ENCODE peak calls at places on chromosomes 7 and 10, in six cellular contexts. H, L, W, J, C and G are unnamed samples.

GRCh38 chr7:24717247-24717622 is 40.0 kb downstream of the GSDME start:
- DNase-seq in H (no peak), W (no peak), J (no peak), L (no peak), C (no peak), G (no peak)

GRCh38 chr10:101580486-101581399 is 7.3 kb downstream of the POLL start:
- DNase-seq in W (no peak), H (no peak), L (no peak), C (no peak), J (no peak), G (no peak)

GRCh38 chr7:92833766-92834605 is 2.4 kb downstream of the CDK6 start:
- DNase-seq in L (peak), W (peak), H (peak), J (peak), C (peak), G (peak)

GRCh38 chr10:100655760-100656421 is 89.5 kb upstream of the PAX2 start:
- DNase-seq in W (no peak), J (no peak), C (no peak), L (no peak), H (no peak), G (no peak)

GRCh38 chr7:133709036-133709880 is 417.9 kb upstream of the LRGUK start:
- DNase-seq in C (no peak), J (no peak), W (no peak), H (no peak), L (no peak), G (no peak)

GRCh38 chr10:27741173-27742091 is 4.2 kb downstream of the MKX start:
- DNase-seq in J (peak), W (no peak), L (no peak), C (no peak), H (no peak), G (peak)

GRCh38 chr10:94412439-94412838 is 10.1 kb downstream of the TBC1D12 start:
- DNase-seq in L (no peak), H (no peak), C (no peak), J (no peak), W (no peak), G (no peak)

GRCh38 chr7:102066476-102066875 is 220.2 kb upstream of the SH2B2 start:
- DNase-seq in W (no peak), L (no peak), H (no peak), C (no peak), J (no peak), G (no peak)

GRCh38 chr7:146736446-146737190 is 620.0 kb downstream of the CNTNAP2 start:
- DNase-seq in H (no peak), W (no peak), L (no peak), J (no peak), C (no peak), G (no peak)

GRCh38 chr7:74094224-74095095 is 10.9 kb downstream of the LIMK1 start:
- DNase-seq in H (peak), W (peak), J (peak), C (peak), L (peak), G (peak)

GRCh38 chr7:73688288-73688687 is 4.9 kb downstream of the BUD23 start:
- DNase-seq in L (no peak), W (no peak), C (no peak), J (no peak), H (no peak), G (no peak)

GRCh38 chr10:24912214-24912613 is 40.2 kb downstream of the PRTFDC1 start:
- DNase-seq in W (no peak), J (no peak), C (peak), L (no peak), H (no peak), G (no peak)

GRCh38 chr10:794382-794956 is 105.0 kb upstream of the DIP2C start:
- DNase-seq in J (no peak), L (no peak), H (no peak), W (no peak), C (no peak), G (no peak)
- TF ChIP-seq CTCF in J (peak), L (peak), H (no peak), W (no peak), C (peak), G (no peak)

GRCh38 chr10:115902596-115902995 is 370.4 kb downstream of the GFRA1 start:
- DNase-seq in C (no peak), J (no peak), L (no peak), H (no peak), W (no peak), G (no peak)
- TF ChIP-seq CTCF in C (no peak), J (no peak), L (no peak), H (no peak), W (no peak), G (no peak)

GRCh38 chr10:122149138-122149606 is 121.9 kb upstream of the BTBD16 start:
- DNase-seq in J (peak), H (no peak), W (no peak), C (no peak), L (no peak), G (peak)

GRCh38 chr10:122151121-122151694 is 119.9 kb upstream of the BTBD16 start:
- DNase-seq in J (no peak), H (no peak), W (no peak), C (no peak), L (no peak), G (no peak)

GRCh38 chr10:122152544-122152943 is 118.6 kb upstream of the BTBD16 start:
- DNase-seq in L (peak), H (no peak), J (peak), C (no peak), W (no peak), G (no peak)

GRCh38 chr10:122147731-122148130 is 123.4 kb upstream of the BTBD16 start:
- DNase-seq in L (no peak), J (no peak), W (no peak), C (no peak), H (no peak), G (no peak)

GRCh38 chr10:122149607-122150505 is 121.2 kb upstream of the BTBD16 start:
- DNase-seq in C (no peak), W (no peak), J (peak), L (no peak), H (no peak), G (no peak)
- TF ChIP-seq CTCF in C (no peak), W (no peak), J (no peak), L (no peak), H (no peak), G (no peak)

GRCh38 chr10:43262902-43263466 is 3.9 kb downstream of the RASGEF1A start:
- DNase-seq in J (no peak), H (no peak), W (no peak), L (peak), C (no peak), G (no peak)

GRCh38 chr10:43259981-43260761 is 6.7 kb downstream of the RASGEF1A start:
- DNase-seq in H (no peak), C (no peak), W (no peak), J (peak), L (peak), G (no peak)

GRCh38 chr10:43262043-43262901 is 4.6 kb downstream of the RASGEF1A start:
- DNase-seq in C (no peak), W (no peak), L (peak), H (no peak), J (no peak), G (no peak)

GRCh38 chr10:43260911-43261577 is 5.8 kb downstream of the RASGEF1A start:
- DNase-seq in J (no peak), W (no peak), L (no peak), C (no peak), H (no peak), G (no peak)

GRCh38 chr10:43261578-43261965 is 5.3 kb downstream of the RASGEF1A start:
- DNase-seq in W (no peak), L (no peak), C (no peak), J (no peak), H (no peak), G (no peak)
- TF ChIP-seq CTCF in W (no peak), L (no peak), C (no peak), J (no peak), H (no peak), G (no peak)

GRCh38 chr7:83271212-83272099 is 108.8 kb upstream of the PCLO start:
- DNase-seq in H (no peak), L (no peak), C (no peak), W (no peak), J (no peak), G (no peak)
- TF ChIP-seq CTCF in H (no peak), L (peak), C (no peak), W (no peak), J (peak), G (no peak)

DNA sequence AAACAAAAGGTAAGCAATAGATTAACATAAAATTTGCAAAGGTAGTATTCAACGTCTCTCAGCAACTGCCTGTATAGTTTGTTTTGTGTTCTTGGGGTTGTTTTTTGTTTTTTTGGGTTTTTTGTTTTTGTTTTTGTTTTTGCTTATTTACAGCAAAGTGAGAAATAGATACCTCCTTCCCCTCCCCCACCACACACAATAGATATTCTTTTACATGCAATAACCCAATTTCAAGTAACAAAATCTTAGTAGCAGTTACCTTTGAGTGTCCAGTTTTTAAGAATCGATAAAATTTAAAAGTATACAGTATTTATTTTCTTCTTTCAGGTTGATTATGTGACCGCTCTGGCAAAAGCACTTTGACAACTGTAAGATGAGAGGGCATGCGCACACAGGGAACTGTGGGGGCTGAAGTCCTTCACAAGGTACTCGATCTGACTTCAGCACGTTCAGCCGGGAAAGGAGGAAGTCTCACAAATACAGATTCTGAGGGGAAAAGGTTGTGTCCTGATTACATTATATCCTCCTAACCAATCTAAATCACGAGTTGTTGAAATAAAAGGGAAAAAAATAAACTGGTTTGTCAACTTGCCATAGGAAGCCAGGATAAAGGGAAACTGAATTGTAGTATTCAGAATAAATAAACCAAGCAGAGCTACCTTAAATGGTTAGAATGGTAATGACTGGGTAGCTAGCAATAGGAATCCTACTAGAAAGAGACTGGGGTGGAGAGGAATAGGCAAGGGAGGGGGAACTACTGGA is 47.8 kb downstream of the CPEB3 start:
- DNase-seq in W (peak), H (peak), J (peak), C (peak), L (peak), G (peak)
- TF ChIP-seq CTCF in W (no peak), H (no peak), J (no peak), C (no peak), L (no peak), G (no peak)

GRCh38 chr7:15524077-15524476 is 37.7 kb downstream of the AGMO start:
- DNase-seq in H (no peak), C (no peak), L (no peak), W (no peak), J (no peak), G (no peak)
- TF ChIP-seq CTCF in H (no peak), C (no peak), L (no peak), W (no peak), J (no peak), G (no peak)

GRCh38 chr10:33353853-33354252 is 19.4 kb upstream of the NRP1 start:
- DNase-seq in H (no peak), L (no peak), J (no peak), W (no peak), C (peak), G (no peak)

GRCh38 chr10:33358016-33358415 is 23.5 kb upstream of the NRP1 start:
- DNase-seq in C (no peak), J (no peak), L (no peak), W (no peak), H (no peak), G (no peak)

GRCh38 chr10:33352631-33353030 is 18.2 kb upstream of the NRP1 start:
- DNase-seq in H (no peak), C (no peak), L (no peak), W (no peak), J (no peak), G (no peak)

GRCh38 chr10:33353334-33353733 is 18.9 kb upstream of the NRP1 start:
- DNase-seq in J (no peak), H (no peak), W (no peak), L (peak), C (no peak), G (no peak)

DNA sequence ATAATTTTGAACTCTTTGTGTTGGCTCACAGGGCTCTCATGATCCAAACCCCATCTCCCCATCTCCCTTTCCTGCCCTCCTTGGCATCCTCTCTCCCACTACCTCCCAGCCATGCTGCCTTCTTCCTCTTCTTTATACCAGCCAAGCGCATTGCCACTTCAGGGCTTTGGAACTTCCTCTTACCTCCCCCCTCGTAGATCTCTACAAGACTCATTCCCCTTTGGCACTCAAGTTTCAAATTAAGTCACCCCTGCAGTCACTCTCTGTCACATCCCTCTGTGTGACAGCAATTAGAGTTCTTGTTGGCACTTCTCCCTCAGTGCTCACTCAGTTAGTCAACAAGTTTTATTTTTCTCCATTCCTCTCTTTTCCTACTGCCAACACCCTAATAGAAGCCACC is 20.8 kb upstream of the NRP1 start:
- DNase-seq in L (no peak), C (no peak), H (no peak), W (no peak), J (no peak), G (no peak)
- TF ChIP-seq CTCF in L (no peak), C (no peak), H (no peak), W (no peak), J (no peak), G (no peak)

DNA sequence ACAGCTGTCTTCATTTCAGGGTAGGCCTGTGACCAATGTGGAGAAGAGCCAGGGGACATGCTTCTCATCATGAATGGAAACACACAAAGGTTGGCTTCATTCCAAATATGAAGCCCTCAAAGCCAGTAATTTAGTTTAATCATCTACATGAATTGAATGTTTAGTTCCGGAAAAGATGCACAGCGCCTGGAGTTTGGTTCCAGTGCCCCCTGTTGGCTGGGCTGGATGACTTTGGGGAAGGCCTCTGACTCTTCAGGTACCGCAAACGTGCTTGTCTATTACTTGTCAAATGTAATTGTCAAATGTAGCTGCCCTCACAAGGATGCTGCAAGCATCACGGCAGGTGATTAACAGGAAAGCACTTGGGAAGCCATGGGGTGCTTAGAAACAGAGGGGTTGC is 130.7 kb downstream of the ADRA2A start:
- DNase-seq in W (no peak), C (peak), L (no peak), H (peak), J (no peak), G (no peak)
- TF ChIP-seq CTCF in W (no peak), C (peak), L (no peak), H (no peak), J (peak), G (no peak)

GRCh38 chr10:50623299-50624153 is at the start of gene SGMS1:
- DNase-seq in H (peak), L (peak), C (peak), W (peak), J (peak), G (peak)
- TF ChIP-seq CTCF in H (no peak), L (no peak), C (no peak), W (peak), J (no peak), G (no peak)